ENCODE peak calls at places on chromosomes 11 and 22, in four cellular contexts. H is AG09309, T is brain microvascular endothelial cell, G is fibroblast of mammary gland. P is an unnamed sample.

GRCh38 chr22:19483481-19484244 is 3.9 kb downstream of the CDC45 start:
- DNase-seq in G (peak), T (peak), H (peak), P (no peak)

GRCh38 chr11:44286268-44286880 is 23.6 kb downstream of the ALX4 start:
- DNase-seq in G (peak), H (no peak), T (peak), P (no peak)

GRCh38 chr11:65236194-65237059 is 25.3 kb upstream of the POLA2 start:
- DNase-seq in H (no peak), T (no peak), G (no peak), P (no peak)

GRCh38 chr22:24164823-24165379 is 16.4 kb upstream of the SUSD2 start:
- DNase-seq in T (no peak), H (no peak), G (no peak), P (no peak)

GRCh38 chr11:94613120-94613519 is 46.0 kb downstream of the PIWIL4 start:
- DNase-seq in G (no peak), H (no peak), T (no peak), P (no peak)

GRCh38 chr22:45742866-45743450 is 71.3 kb downstream of the ATXN10 start:
- DNase-seq in T (peak), G (peak), H (peak), P (no peak)

GRCh38 chr11:63504054-63504453 is 1.8 kb upstream of the LGALS12 start:
- DNase-seq in T (no peak), G (no peak), H (no peak), P (no peak)

GRCh38 chr11:121553367-121553766 is 100.6 kb upstream of the SORL1-AS1 start:
- DNase-seq in G (peak), H (no peak), T (no peak), P (no peak)

GRCh38 chr22:44313385-44314006 is 745 bp upstream of the SHISAL1 start:
- DNase-seq in H (no peak), G (no peak), T (no peak), P (no peak)

GRCh38 chr11:126992065-126992803 is 8.3 kb downstream of the KIRREL3 start:
- DNase-seq in G (peak), T (peak), H (peak), P (no peak)

GRCh38 chr22:23072911-23073491 is 2.7 kb downstream of the GNAZ start:
- DNase-seq in T (no peak), H (peak), G (no peak), P (peak)

GRCh38 chr22:19226428-19226827 is 47.9 kb upstream of the SLC25A1 start:
- DNase-seq in T (no peak), G (no peak), H (peak), P (no peak)

GRCh38 chr11:102293873-102294601 is 23.2 kb upstream of the BIRC3 start:
- DNase-seq in T (peak), G (peak), H (no peak), P (no peak)

GRCh38 chr11:122748968-122749687 is 89.2 kb upstream of the CRTAM start:
- DNase-seq in G (peak), T (peak), H (peak), P (peak)

GRCh38 chr11:64850979-64851567 is 6.6 kb upstream of the CDC42BPG start:
- DNase-seq in G (no peak), H (no peak), T (no peak), P (no peak)

GRCh38 chr22:50271519-50271970 is 1.4 kb upstream of the MAPK11 start:
- DNase-seq in G (peak), H (no peak), T (no peak), P (no peak)

GRCh38 chr11:20840341-20840740 is 171.0 kb downstream of the NELL1 start:
- DNase-seq in G (no peak), T (no peak), H (no peak), P (no peak)

GRCh38 chr11:14676068-14676467 is 32.5 kb downstream of the PDE3B start:
- DNase-seq in H (no peak), T (no peak), G (no peak), P (no peak)

GRCh38 chr22:43994006-43994405 is 30.1 kb upstream of the PARVB start:
- DNase-seq in H (no peak), T (no peak), G (no peak), P (peak)

GRCh38 chr22:30380011-30380410 is 7.2 kb downstream of the RNF215 start:
- DNase-seq in H (no peak), T (no peak), G (no peak), P (no peak)

GRCh38 chr22:41963453-41964105 is 5.7 kb upstream of the SEPTIN3 start:
- DNase-seq in G (peak), T (no peak), H (peak), P (no peak)

GRCh38 chr22:38131399-38131798 is 20.9 kb upstream of the BAIAP2L2 start:
- DNase-seq in H (no peak), G (no peak), T (no peak), P (no peak)

GRCh38 chr11:97751952-97752351 is 1268.8 kb upstream of the CNTN5 start:
- DNase-seq in H (no peak), G (no peak), T (no peak), P (no peak)

GRCh38 chr22:33697640-33698039 is 222.6 kb downstream of the LARGE1 start:
- DNase-seq in T (peak), H (no peak), G (peak), P (no peak)

GRCh38 chr11:102318469-102318868 is 1.2 kb downstream of the BIRC3 start:
- DNase-seq in H (no peak), G (peak), T (no peak), P (no peak)

GRCh38 chr11:118615282-118615979 is 8.0 kb downstream of the PHLDB1 start:
- DNase-seq in H (no peak), T (no peak), G (no peak), P (no peak)

GRCh38 chr22:49764151-49764581 is 63.5 kb downstream of the BRD1 start:
- DNase-seq in G (peak), H (no peak), T (no peak), P (peak)

GRCh38 chr11:113638378-113638777 is 67.7 kb downstream of the TMPRSS5 start:
- DNase-seq in T (no peak), H (no peak), G (no peak), P (no peak)

GRCh38 chr22:19757140-19757984 is 3.2 kb upstream of the TBX1 start:
- DNase-seq in T (no peak), G (no peak), H (no peak), P (no peak)

GRCh38 chr11:18394300-18394927 is at the start of gene LDHA:
- DNase-seq in G (peak), T (peak), H (peak), P (peak)

DNA sequence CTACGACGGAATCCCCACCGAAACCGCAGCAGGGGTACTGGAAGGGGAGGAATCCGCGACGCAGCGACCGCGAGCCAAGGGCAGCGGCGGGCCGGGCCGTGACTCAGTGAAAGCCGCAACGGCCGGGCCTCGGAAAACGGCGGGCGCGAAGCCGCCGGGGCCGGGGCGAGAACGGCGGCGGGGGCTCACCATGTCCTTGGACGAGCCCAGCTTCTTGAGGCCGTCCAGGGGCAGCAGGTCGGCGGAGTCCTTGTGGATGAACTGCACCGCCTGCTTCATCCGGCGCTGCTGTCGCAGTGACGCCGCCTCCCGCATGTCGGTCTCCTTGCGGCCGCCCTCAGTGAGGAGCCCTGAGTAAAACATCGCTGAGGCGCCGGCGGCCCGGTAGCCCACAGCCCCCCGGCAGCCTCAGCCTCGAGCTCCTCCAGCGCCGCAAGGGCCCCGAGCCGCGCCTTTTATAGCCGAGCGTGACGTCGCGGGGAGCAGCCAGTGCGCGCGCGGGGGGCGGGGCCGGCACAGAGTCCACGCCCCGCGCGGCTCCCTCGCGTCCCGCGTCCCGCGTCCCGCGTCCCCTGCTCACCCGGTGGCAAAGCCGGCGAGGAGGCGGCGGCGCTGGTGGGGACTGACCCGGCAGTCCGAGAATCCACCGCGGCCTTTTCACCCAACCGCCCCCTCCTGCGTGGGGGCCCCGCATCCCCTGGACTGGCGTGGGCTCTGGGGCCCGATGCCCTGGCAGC is at the start of gene NRIP3:
- DNase-seq in H (no peak), T (peak), G (peak), P (peak)
- TF ChIP-seq CTCF in H (no peak), T (no peak), G (no peak), P (no peak)

GRCh38 chr11:67239795-67240574 is 26.3 kb upstream of the GRK2 start:
- DNase-seq in G (peak), T (peak), H (peak), P (peak)
- TF ChIP-seq CTCF in G (no peak), T (no peak), H (no peak), P (no peak)

GRCh38 chr11:93225642-93226041 is 27.9 kb upstream of the SLC36A4 start:
- DNase-seq in G (peak), T (no peak), H (no peak), P (no peak)
- TF ChIP-seq CTCF in G (peak), T (no peak), H (no peak), P (no peak)

DNA sequence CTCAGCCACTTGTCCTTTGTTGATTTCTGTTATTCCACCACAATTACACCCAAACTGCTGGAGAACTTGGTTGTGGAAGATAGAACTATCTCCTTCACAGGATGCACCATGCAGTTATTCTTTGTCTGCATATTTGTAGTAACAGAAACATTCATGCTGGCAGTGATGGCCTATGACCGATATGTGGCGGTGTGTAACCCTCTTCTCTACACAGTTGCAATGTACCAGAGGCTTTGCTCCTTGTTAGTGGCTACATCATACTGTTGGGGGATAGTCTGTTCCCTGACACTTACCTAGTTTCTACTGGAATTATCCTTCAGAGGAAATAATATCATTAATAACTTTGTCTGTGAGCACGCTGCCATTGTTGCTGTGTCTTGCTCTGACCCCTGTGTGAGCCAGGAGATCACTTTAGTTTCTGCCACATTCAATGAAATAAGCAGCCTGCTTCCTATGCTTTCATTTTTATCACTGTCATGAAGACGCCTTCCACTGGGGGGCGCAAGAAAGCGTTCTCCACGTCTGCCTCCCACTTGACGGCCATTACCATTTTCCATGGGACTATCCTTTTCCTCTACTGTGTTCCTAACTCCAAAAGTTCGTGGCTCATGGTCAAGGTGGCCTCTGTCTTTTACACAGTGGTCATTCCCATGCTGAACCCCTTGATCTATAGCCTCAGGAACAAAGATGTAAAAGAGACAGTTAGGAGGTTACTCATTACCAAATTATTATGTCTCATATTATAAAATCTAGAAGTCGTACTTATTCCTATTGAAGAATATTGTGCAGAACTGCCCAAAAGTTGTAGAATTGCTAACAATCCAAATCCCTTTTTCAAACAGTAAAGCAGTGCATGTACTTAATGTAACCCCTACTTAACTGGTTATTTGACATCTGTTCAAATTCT is 53.2 kb downstream of the OR4C6 start:
- DNase-seq in G (no peak), H (no peak), T (no peak), P (no peak)
- TF ChIP-seq CTCF in G (no peak), H (no peak), T (peak), P (no peak)

GRCh38 chr11:27876209-27876775 is 176.0 kb upstream of the BDNF start:
- DNase-seq in G (no peak), T (no peak), H (no peak), P (no peak)
- TF ChIP-seq CTCF in G (no peak), T (no peak), H (no peak), P (no peak)

GRCh38 chr11:61930936-61931335 is 13.6 kb upstream of the RAB3IL1 start:
- DNase-seq in T (no peak), H (no peak), G (no peak), P (no peak)
- TF ChIP-seq CTCF in T (no peak), H (no peak), G (no peak), P (no peak)

GRCh38 chr11:69240332-69241074 is 53.5 kb upstream of the MYEOV start:
- DNase-seq in H (no peak), T (no peak), G (peak), P (no peak)
- TF ChIP-seq CTCF in H (peak), T (peak), G (peak), P (no peak)